ENCODE peak calls at places on chromosomes 6 and 20, in six cellular contexts. M is hypothalamus, B is SK-N-DZ, D is left cardiac atrium, Z is GM10248, X is posterior vena cava. V is an unnamed sample.

GRCh38 chr6:20811112-20811746 is 277.0 kb downstream of the CDKAL1 start:
- DNase-seq in Z (no peak), D (no peak), X (no peak), B (peak), M (no peak), V (no peak)

GRCh38 chr20:63254536-63255384 is 497 bp upstream of the NKAIN4 start:
- DNase-seq in M (no peak), X (no peak), Z (no peak), D (no peak), B (no peak), V (no peak)

GRCh38 chr6:82875573-82876185 is 190.0 kb downstream of the UBE3D start:
- DNase-seq in Z (no peak), D (no peak), B (no peak), M (no peak), X (no peak), V (no peak)

GRCh38 chr20:62303327-62304226 is 780 bp downstream of the ADRM1 start:
- DNase-seq in M (no peak), D (no peak), B (no peak), X (no peak), Z (peak), V (no peak)

GRCh38 chr6:134967711-134968110 is 17.8 kb upstream of the ALDH8A1 start:
- DNase-seq in M (no peak), X (no peak), B (no peak), Z (no peak), D (no peak), V (no peak)

GRCh38 chr6:26234421-26235239 is 130.4 kb upstream of the BTN3A2 start:
- DNase-seq in X (no peak), Z (peak), M (no peak), D (peak), B (peak), V (no peak)

GRCh38 chr20:22999756-23000155 is 35.4 kb upstream of the SSTR4 start:
- DNase-seq in Z (no peak), X (no peak), M (no peak), B (no peak), D (no peak), V (no peak)

GRCh38 chr6:106715922-106716321 is 86.5 kb downstream of the QRSL1 start:
- DNase-seq in D (no peak), M (no peak), X (no peak), Z (no peak), B (no peak), V (no peak)

GRCh38 chr6:101351173-101351572 is 42.3 kb upstream of the GRIK2 start:
- DNase-seq in M (no peak), D (no peak), B (no peak), Z (no peak), X (no peak), V (no peak)

GRCh38 chr6:83442752-83443151 is 11.9 kb upstream of the ME1 start:
- DNase-seq in D (no peak), X (no peak), Z (no peak), B (no peak), M (no peak), V (no peak)

GRCh38 chr20:18621004-18621403 is 33.1 kb downstream of the DTD1 start:
- DNase-seq in M (no peak), Z (no peak), D (no peak), B (no peak), X (no peak), V (no peak)

GRCh38 chr6:44762496-44762895 is 375.0 kb downstream of the CDC5L start:
- DNase-seq in B (no peak), X (no peak), M (no peak), D (no peak), Z (no peak), V (no peak)

GRCh38 chr6:68296126-68296525 is 339.0 kb upstream of the ADGRB3 start:
- DNase-seq in D (no peak), M (no peak), X (no peak), B (no peak), Z (no peak), V (no peak)

GRCh38 chr20:62545901-62546525 is 70.2 kb upstream of the GATA5 start:
- DNase-seq in Z (no peak), D (no peak), M (no peak), X (no peak), B (no peak), V (no peak)

GRCh38 chr6:159008656-159009288 is 8.8 kb upstream of the RSPH3 start:
- DNase-seq in Z (peak), X (no peak), M (no peak), B (no peak), D (no peak), V (no peak)

GRCh38 chr6:133835901-133836300 is 53.0 kb upstream of the TCF21 start:
- DNase-seq in X (no peak), B (no peak), Z (no peak), M (no peak), D (no peak), V (no peak)

GRCh38 chr6:159852877-159853276 is 37.9 kb upstream of the MAS1 start:
- DNase-seq in M (no peak), X (no peak), Z (no peak), D (no peak), B (no peak), V (no peak)

GRCh38 chr6:82364087-82365010 is 732 bp downstream of the TPBG start:
- DNase-seq in Z (peak), X (peak), M (no peak), D (peak), B (peak), V (no peak)

GRCh38 chr20:18001131-18001921 is 32.5 kb downstream of the MGME1 start:
- DNase-seq in D (peak), B (no peak), X (peak), M (peak), Z (no peak), V (peak)

GRCh38 chr6:18154507-18155272 is at the start of gene TPMT:
- DNase-seq in D (peak), M (peak), B (peak), Z (no peak), X (no peak), V (no peak)

GRCh38 chr6:44016131-44016870 is 111.0 kb downstream of the MRPL14 start:
- DNase-seq in M (no peak), B (peak), D (no peak), X (peak), Z (no peak), V (no peak)

GRCh38 chr6:105332576-105332975 is 70.3 kb downstream of the PREP start:
- DNase-seq in Z (no peak), M (no peak), B (no peak), X (no peak), D (no peak), V (no peak)

GRCh38 chr6:154537942-154538341 is 27.5 kb upstream of the CNKSR3 start:
- DNase-seq in D (no peak), X (no peak), Z (no peak), M (no peak), B (no peak), V (no peak)

GRCh38 chr6:53793318-53793975 is 1.4 kb upstream of the LRRC1 start:
- DNase-seq in B (peak), D (peak), X (no peak), M (peak), Z (peak), V (peak)

GRCh38 chr6:28657367-28657755 is 131.7 kb downstream of the GPX5 start:
- DNase-seq in X (no peak), D (no peak), Z (no peak), M (no peak), B (no peak), V (no peak)

GRCh38 chr6:138832182-138832581 is 36.3 kb downstream of the ECT2L start:
- DNase-seq in M (no peak), Z (no peak), D (no peak), X (no peak), B (no peak), V (no peak)

GRCh38 chr20:44384423-44385027 is 29.0 kb downstream of the HNF4A start:
- DNase-seq in D (peak), Z (peak), M (peak), B (peak), X (peak), V (peak)

GRCh38 chr6:121222656-121223055 is 111.6 kb downstream of the TBC1D32 start:
- DNase-seq in B (no peak), D (no peak), M (no peak), Z (no peak), X (no peak), V (no peak)

GRCh38 chr6:113645986-113646385 is 211.2 kb upstream of the MARCKS start:
- DNase-seq in B (no peak), M (no peak), Z (no peak), X (no peak), D (no peak), V (no peak)

GRCh38 chr6:168554472-168554871 is 113.5 kb downstream of the SMOC2 start:
- DNase-seq in X (no peak), Z (no peak), D (no peak), B (no peak), M (no peak), V (no peak)

GRCh38 chr6:97160280-97160679 is 122.7 kb downstream of the MMS22L start:
- DNase-seq in M (no peak), B (no peak), Z (no peak), D (no peak), X (no peak), V (no peak)

GRCh38 chr6:84568971-84569370 is 195.4 kb downstream of the TBX18 start:
- DNase-seq in B (no peak), Z (no peak), M (no peak), D (no peak), X (no peak), V (no peak)

GRCh38 chr20:50594591-50595432 is 84.6 kb downstream of the PTPN1 start:
- DNase-seq in D (no peak), M (no peak), B (peak), Z (no peak), X (no peak), V (no peak)

GRCh38 chr6:153476243-153476642 is 345.2 kb upstream of the RGS17 start:
- DNase-seq in X (no peak), B (no peak), D (no peak), M (no peak), Z (no peak), V (no peak)

GRCh38 chr6:104601756-104602155 is 258.0 kb downstream of the HACE1 start:
- DNase-seq in Z (no peak), X (no peak), M (no peak), D (no peak), B (no peak), V (no peak)

GRCh38 chr6:146915671-146916127 is 288.5 kb upstream of the STXBP5 start:
- DNase-seq in D (no peak), X (no peak), Z (no peak), M (no peak), B (peak), V (no peak)

V was measured in occipital lobe.